ENCODE peak calls at places on chromosomes 6 and 20, in four cellular contexts. P, R, K and W are unnamed samples. For H3K27me3, the result is how much of the 10 kb centered on the place peaks cover.

GRCh38 chr6:23696946-23697345 is 429.1 kb upstream of the NRSN1 start:
- DNase-seq in K (no peak), R (no peak), P (peak), W (no peak)

GRCh38 chr20:35306931-35307517 is 14.8 kb upstream of the FAM83C start:
- DNase-seq in K (no peak), R (no peak), P (peak), W (no peak)

GRCh38 chr6:89970609-89971337 is 76.5 kb downstream of the GJA10 start:
- DNase-seq in P (peak), R (no peak), K (no peak), W (no peak)

GRCh38 chr20:3406481-3407425 is 716 bp downstream of the DNAAF9 start:
- DNase-seq in P (peak), R (no peak), K (no peak), W (peak)

GRCh38 chr6:36150283-36150682 is 20.0 kb downstream of the MAPK13 start:
- DNase-seq in K (no peak), P (no peak), R (no peak), W (no peak)

GRCh38 chr6:170183521-170183920 is 107.4 kb downstream of the DLL1 start:
- DNase-seq in P (no peak), K (no peak), R (no peak), W (no peak)

GRCh38 chr20:29742699-29743100 is 1514.8 kb upstream of the DEFB115 start:
- DNase-seq in P (no peak), R (no peak), K (no peak), W (peak)

GRCh38 chr20:48042628-48043027 is 257.3 kb upstream of the SULF2 start:
- DNase-seq in K (no peak), R (no peak), P (no peak), W (no peak)

GRCh38 chr6:25537349-25538018 is 114.5 kb upstream of the SCGN start:
- DNase-seq in P (peak), R (no peak), K (no peak), W (no peak)

GRCh38 chr6:169379495-169380070 is 125.9 kb upstream of the THBS2 start:
- DNase-seq in P (no peak), R (no peak), K (no peak), W (no peak)

GRCh38 chr6:28335040-28335563 is 846 bp downstream of the ZSCAN31 start:
- DNase-seq in K (no peak), P (no peak), R (no peak), W (no peak)

GRCh38 chr20:20568604-20569205 is 143.7 kb downstream of the RALGAPA2 start:
- DNase-seq in R (no peak), K (no peak), P (peak), W (no peak)

GRCh38 chr6:56656466-56656865 is 13.8 kb upstream of the DST start:
- DNase-seq in P (no peak), R (no peak), K (no peak), W (no peak)

GRCh38 chr6:15528870-15529269 is 134.0 kb downstream of the DTNBP1 start:
- DNase-seq in R (no peak), P (no peak), K (no peak), W (no peak)

GRCh38 chr6:49504666-49505065 is 4.9 kb downstream of the GLYATL3 start:
- DNase-seq in P (no peak), K (no peak), R (no peak), W (no peak)

GRCh38 chr6:73613806-73614536 is 39.8 kb downstream of the SLC17A5 start:
- DNase-seq in P (no peak), K (no peak), R (no peak), W (no peak)

GRCh38 chr6:21164768-21165326 is 428.7 kb upstream of the SOX4 start:
- DNase-seq in K (no peak), R (no peak), P (peak), W (no peak)

GRCh38 chr6:26260110-26260637 is 104.8 kb upstream of the BTN3A2 start:
- DNase-seq in R (no peak), P (no peak), K (no peak), W (no peak)

GRCh38 chr6:136114661-136115060 is 135.4 kb downstream of the MTFR2 start:
- DNase-seq in K (no peak), R (no peak), P (no peak), W (no peak)

GRCh38 chr20:57844626-57845596 is 135.1 kb upstream of the PMEPA1 start:
- DNase-seq in P (no peak), R (no peak), K (no peak), W (no peak)

GRCh38 chr20:23161244-23161875 is 75.2 kb upstream of the CD93 start:
- DNase-seq in R (no peak), P (peak), K (no peak), W (peak)

GRCh38 chr6:27452496-27452897 is 20.4 kb downstream of the ZNF184 start:
- DNase-seq in K (no peak), R (no peak), P (peak), W (no peak)

GRCh38 chr6:128098000-128098581 is 197.2 kb upstream of the THEMIS start:
- DNase-seq in P (peak), R (no peak), K (no peak), W (no peak)

GRCh38 chr6:54618597-54618996 is 228.0 kb upstream of the FAM83B start:
- DNase-seq in K (no peak), P (no peak), R (no peak), W (no peak)

GRCh38 chr6:137494281-137494966 is at the start of gene OLIG3:
- DNase-seq in K (no peak), P (no peak), R (no peak), W (no peak)

GRCh38 chr6:159594106-159594749 is 98.8 kb downstream of the SOD2 start:
- DNase-seq in K (no peak), P (peak), R (no peak), W (no peak)

DNA sequence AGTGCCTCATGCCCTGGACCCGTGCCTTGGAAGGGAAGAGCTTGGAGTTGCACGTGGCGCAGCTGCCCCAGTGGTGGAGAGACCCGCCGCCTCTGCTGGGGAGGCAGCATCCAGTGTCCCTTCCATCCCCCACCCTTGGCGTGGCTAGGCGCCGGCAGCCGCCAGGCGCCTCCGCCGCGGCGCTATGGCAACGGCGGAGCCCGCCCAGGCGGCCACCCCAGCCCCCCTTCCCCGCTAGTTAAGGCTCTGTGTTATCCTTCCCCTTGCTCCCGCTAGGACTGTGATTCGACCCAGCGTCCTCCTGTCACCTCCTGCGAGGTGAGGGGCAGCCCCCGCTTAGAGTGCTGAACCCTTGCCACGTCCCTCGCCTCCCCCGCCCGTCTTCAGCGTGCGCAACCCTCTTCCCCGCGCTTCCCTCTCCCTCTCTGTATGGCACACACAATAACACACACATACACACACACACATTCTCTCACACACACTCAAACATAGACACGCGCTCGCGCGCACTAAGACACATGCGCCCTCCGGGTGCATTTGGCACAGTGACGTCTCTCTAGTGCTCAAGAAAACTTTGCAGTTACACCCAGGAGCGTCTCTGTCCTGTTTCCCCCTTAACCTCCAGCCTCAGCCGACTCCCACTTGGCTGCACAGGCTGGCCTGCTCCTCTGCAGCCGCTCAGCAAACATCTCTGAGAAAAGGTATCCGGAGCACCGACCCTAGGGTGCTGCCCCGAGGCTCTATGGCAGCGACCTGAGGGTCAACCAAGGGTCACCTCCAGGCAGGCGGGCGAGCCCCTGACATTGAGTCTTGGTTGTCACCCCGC is 8.5 kb downstream of the GRIK2 start:
- DNase-seq in K (no peak), R (no peak), P (peak), W (peak)
- H3K27me3 ChIP-seq in K (under half), R (under half), P (under half), W (under half)

GRCh38 chr20:46001498-46001897 is 7.2 kb upstream of the MMP9 start:
- DNase-seq in P (no peak), R (no peak), K (no peak), W (no peak)

GRCh38 chr20:46002008-46002407 is 6.7 kb upstream of the MMP9 start:
- DNase-seq in K (no peak), R (no peak), P (no peak), W (no peak)

GRCh38 chr20:45998761-45999160 is 9.9 kb upstream of the MMP9 start:
- DNase-seq in P (no peak), R (no peak), K (no peak), W (peak)

GRCh38 chr20:45999908-46000570 is 8.7 kb upstream of the MMP9 start:
- DNase-seq in P (no peak), K (no peak), R (no peak), W (no peak)

GRCh38 chr20:46000571-46001145 is 8.1 kb upstream of the MMP9 start:
- DNase-seq in K (no peak), P (no peak), R (no peak), W (no peak)
- H3K27me3 ChIP-seq in K (under half), P (under half), R (half or more), W (under half)

GRCh38 chr6:85473748-85474147 is 23.9 kb downstream of the NT5E start:
- DNase-seq in R (no peak), P (no peak), K (no peak), W (no peak)

GRCh38 chr6:85469276-85470022 is 19.6 kb downstream of the NT5E start:
- DNase-seq in R (no peak), P (peak), K (no peak), W (no peak)

GRCh38 chr6:85476532-85476931 is 26.6 kb downstream of the NT5E start:
- DNase-seq in K (no peak), R (no peak), P (no peak), W (no peak)

GRCh38 chr6:85470023-85470410 is 20.1 kb downstream of the NT5E start:
- DNase-seq in P (peak), K (no peak), R (no peak), W (no peak)

DNA sequence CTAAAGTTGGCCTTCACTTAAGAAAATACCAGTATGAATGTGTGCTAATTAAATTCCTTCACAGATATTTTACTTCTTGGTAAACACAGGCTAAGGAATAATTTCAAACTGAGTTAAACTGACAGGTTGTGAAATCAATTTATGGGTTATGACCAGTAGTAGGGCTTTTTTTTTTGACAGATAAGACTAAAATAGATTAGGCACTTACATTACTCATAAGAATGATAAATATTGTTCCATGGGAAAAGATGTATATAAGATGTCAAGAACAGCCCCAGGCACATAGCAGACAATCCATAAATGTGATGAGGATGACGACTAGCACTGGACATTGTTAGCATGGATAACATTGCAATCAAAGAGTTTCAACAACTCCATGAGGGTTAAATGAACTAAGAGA is 22.9 kb downstream of the NT5E start:
- DNase-seq in R (no peak), K (no peak), P (no peak), W (no peak)
- H3K27me3 ChIP-seq in R (under half), K (under half), P (under half), W (under half)

DNA sequence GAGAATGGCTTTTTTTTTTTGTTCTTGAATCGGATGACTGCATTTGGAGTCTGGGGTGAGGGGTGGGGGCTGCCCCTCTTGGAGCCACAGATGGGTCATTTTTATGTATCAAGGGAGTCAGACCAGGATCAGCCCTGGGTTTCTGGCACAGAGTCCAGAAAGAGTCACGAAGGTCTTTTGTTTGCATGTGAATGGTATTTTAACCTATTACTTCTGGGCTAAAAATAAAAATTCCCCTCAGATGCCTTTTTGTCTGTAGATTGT is 72.5 kb downstream of the PHACTR3 start:
- DNase-seq in K (no peak), R (no peak), P (no peak), W (no peak)
- H3K27me3 ChIP-seq in K (under half), R (under half), P (under half), W (under half)

GRCh38 chr6:41315943-41316342 is 19.5 kb upstream of the NCR2 start:
- DNase-seq in P (no peak), K (no peak), R (no peak), W (no peak)
- H3K27me3 ChIP-seq in P (under half), K (under half), R (under half), W (under half)

DNA sequence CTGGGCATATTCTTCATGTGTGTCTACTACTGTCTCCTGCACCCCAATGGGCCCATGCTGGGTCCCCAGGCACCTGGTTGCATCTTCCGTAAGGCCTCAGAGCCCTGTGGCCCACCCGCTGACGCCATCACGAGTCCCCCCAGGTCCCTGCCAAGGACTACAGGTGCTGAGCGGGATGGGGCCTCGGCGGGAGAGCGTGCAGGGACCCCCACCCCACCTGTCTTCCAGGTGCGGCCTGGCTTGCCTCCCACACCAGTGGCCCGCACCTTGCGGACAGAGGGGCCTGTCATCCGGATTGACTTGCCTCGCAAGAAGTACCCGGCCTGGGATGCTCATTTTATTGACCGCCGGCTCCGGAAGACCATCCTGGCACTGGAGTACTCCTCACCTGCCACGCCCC is 13.2 kb upstream of the CCM2L start:
- DNase-seq in P (no peak), R (no peak), K (no peak), W (peak)
- H3K27me3 ChIP-seq in P (under half), R (under half), K (under half), W (under half)

DNA sequence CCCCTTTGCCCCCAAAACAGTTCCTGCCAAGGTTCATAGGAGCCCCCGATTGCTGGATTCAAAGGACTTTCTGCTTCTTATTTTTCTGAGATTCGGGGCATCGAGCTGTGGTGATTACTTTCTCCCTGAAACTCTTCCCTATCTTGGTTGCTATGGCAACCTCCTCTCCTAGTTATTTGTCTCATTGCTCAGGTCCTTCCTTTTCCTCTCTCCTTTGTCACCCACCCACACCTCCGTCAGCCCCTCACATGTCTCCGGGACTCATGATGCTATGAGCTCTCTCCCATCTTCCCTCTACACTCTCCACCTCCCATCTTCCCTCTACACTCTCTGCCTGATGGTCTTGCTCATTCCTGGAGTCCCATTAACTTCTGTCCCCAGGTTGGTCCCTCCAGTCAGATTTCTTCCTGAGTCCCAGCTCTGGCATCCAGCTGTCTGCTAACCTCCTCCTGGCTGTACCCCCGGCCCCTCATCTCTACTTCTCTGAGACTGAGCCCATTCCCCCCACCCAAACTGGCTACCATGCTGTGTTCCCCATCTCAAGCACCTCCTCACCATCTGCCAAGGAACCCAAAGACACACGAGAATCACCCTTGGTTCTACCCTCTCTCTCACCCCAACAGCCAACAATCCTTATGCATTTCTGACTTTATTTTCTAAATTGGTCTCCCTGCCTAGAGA is 30.2 kb upstream of the NNAT start:
- DNase-seq in K (no peak), P (no peak), R (no peak), W (no peak)
- H3K27me3 ChIP-seq in K (under half), P (under half), R (under half), W (under half)

GRCh38 chr20:39698706-39699211 is 736.6 kb downstream of the DHX35 start:
- DNase-seq in P (no peak), K (no peak), R (no peak), W (no peak)
- H3K27me3 ChIP-seq in P (under half), K (under half), R (under half), W (under half)

GRCh38 chr6:87244380-87244779 is 78.0 kb upstream of the SMIM8 start:
- DNase-seq in P (peak), K (no peak), R (no peak), W (no peak)
- H3K27me3 ChIP-seq in P (under half), K (under half), R (under half), W (under half)